ENCODE peak calls at places on chromosome 10, in four cellular contexts. N is amniotic stem cell, G is posterior cingulate gyrus, Q is endothelial cell. I is an unnamed sample.

GRCh38 chr10:48602401-48603135 is 2.3 kb downstream of the ARHGAP22 start:
- DNase-seq in N (no peak), G (no peak), Q (no peak), I (no peak)

GRCh38 chr10:99927719-99928280 is 81.9 kb downstream of the DNMBP start:
- DNase-seq in N (no peak), G (no peak), Q (no peak), I (no peak)

GRCh38 chr10:53395449-53395848 is 622.9 kb upstream of the MBL2 start:
- DNase-seq in N (no peak), G (no peak), Q (no peak), I (no peak)

GRCh38 chr10:31148955-31149354 is 117.3 kb upstream of the ZNF438 start:
- DNase-seq in N (no peak), G (no peak), Q (no peak), I (no peak)

GRCh38 chr10:126972622-126973414 is 67.6 kb downstream of the DOCK1 start:
- DNase-seq in N (peak; percentile 60), G (no peak), Q (no peak), I (no peak)

GRCh38 chr10:101214446-101215396 is 14.5 kb downstream of the LBX1 start:
- DNase-seq in N (no peak), G (peak; percentile 56), Q (peak; percentile 77), I (peak; percentile 9)

GRCh38 chr10:11782793-11783557 is 40.2 kb upstream of the PROSER2 start:
- DNase-seq in N (peak; percentile 20), G (no peak), Q (peak; percentile 24), I (no peak)

GRCh38 chr10:63646491-63646890 is 125.3 kb downstream of the REEP3 start:
- DNase-seq in N (no peak), G (no peak), Q (no peak), I (no peak)

GRCh38 chr10:14659626-14660196 is 115.0 kb downstream of the FAM107B start:
- DNase-seq in N (no peak), G (no peak), Q (no peak), I (no peak)

GRCh38 chr10:35855155-35855947 is 213.3 kb upstream of the FZD8 start:
- DNase-seq in N (no peak), G (no peak), Q (no peak), I (no peak)

GRCh38 chr10:129769381-129770116 is 194.5 kb downstream of the EBF3 start:
- DNase-seq in N (no peak), G (no peak), Q (no peak), I (no peak)

GRCh38 chr10:105063796-105064195 is 422.7 kb downstream of the SORCS3 start:
- DNase-seq in N (no peak), G (no peak), Q (peak; percentile 68), I (no peak)

GRCh38 chr10:51886438-51887068 is 187.2 kb upstream of the CSTF2T start:
- DNase-seq in N (no peak), G (no peak), Q (no peak), I (no peak)

GRCh38 chr10:734481-734880 is 45.0 kb upstream of the DIP2C start:
- DNase-seq in N (no peak), G (no peak), Q (no peak), I (no peak)

GRCh38 chr10:93357680-93358079 is 124.5 kb downstream of the MYOF start:
- DNase-seq in N (no peak), G (no peak), Q (peak; percentile 51), I (no peak)

GRCh38 chr10:48789861-48790739 is 105.4 kb downstream of the WDFY4 start:
- DNase-seq in N (no peak), G (no peak), Q (no peak), I (no peak)

GRCh38 chr10:77919713-77920108 is 6.8 kb downstream of the DLG5 start:
- DNase-seq in N (peak; percentile 16), G (no peak), Q (no peak), I (no peak)

GRCh38 chr10:36349445-36350063 is 707.5 kb upstream of the FZD8 start:
- DNase-seq in N (peak; percentile 93), G (no peak), Q (no peak), I (no peak)

GRCh38 chr10:8473205-8473604 is 418.7 kb downstream of the GATA3 start:
- DNase-seq in N (no peak), G (no peak), Q (no peak), I (no peak)

GRCh38 chr10:4196948-4197390 is 412.0 kb upstream of the KLF6 start:
- DNase-seq in N (no peak), G (no peak), Q (no peak), I (no peak)

GRCh38 chr10:119025776-119026175 is 3.7 kb upstream of the NANOS1 start:
- DNase-seq in N (no peak), G (no peak), Q (no peak), I (peak; percentile 52)

GRCh38 chr10:11685787-11686218 is 56.4 kb upstream of the ECHDC3 start:
- DNase-seq in N (no peak), G (no peak), Q (no peak), I (no peak)

GRCh38 chr10:132458595-132459251 is 61.7 kb downstream of the PWWP2B start:
- DNase-seq in N (no peak), G (peak; percentile 68), Q (peak; percentile 80), I (peak; percentile 22)

GRCh38 chr10:2734691-2735090 is 332.7 kb upstream of the PFKP start:
- DNase-seq in N (no peak), G (no peak), Q (no peak), I (no peak)

I was measured in C1 segment of cervical spinal cord.